ENCODE peak calls at places on chromosome 1, in ten cellular contexts. U is AG09309; J is NCI-H748 treated with DMSO at 0.1 percent for 48 hours; Z is BE2C; G is uterus; B is NCI-H524; O is foreskin fibroblast; S is GM13977; Y is activated CD4-positive, alpha-beta T cell treated with anti-CD3 and anti-CD28 coated beads, Interleukin-2, amount 50 U/mL, for 1 hour; X is lower lobe of right lung. P is an unnamed sample.

GRCh38 chr1:240720891-240721450 is 109.0 kb upstream of the GREM2 start:
- DNase-seq in Y (no peak), Z (no peak), J (no peak), U (no peak), G (no peak), B (no peak), O (peak; percentile 44), X (no peak), S (no peak), P (no peak)

GRCh38 chr1:86277909-86278308 is 118.2 kb downstream of the ODF2L start:
- DNase-seq in O (no peak), Z (no peak), X (no peak), J (no peak), U (no peak), G (no peak), S (no peak), B (no peak), Y (no peak), P (no peak)

GRCh38 chr1:81558291-81559076 is 242.2 kb upstream of the ADGRL2 start:
- DNase-seq in Y (no peak), S (no peak), B (no peak), G (no peak), X (no peak), Z (no peak), U (no peak), O (no peak), J (no peak), P (no peak)

GRCh38 chr1:110554871-110555801 is 36.2 kb upstream of the KCNA10 start:
- DNase-seq in B (peak; percentile 59), Z (peak; percentile 79), J (no peak), U (no peak), O (peak; percentile 61), Y (peak; percentile 46), S (peak; percentile 76), X (peak; percentile 65), G (no peak), P (peak; percentile 88)

GRCh38 chr1:226061793-226062557 is 541 bp upstream of the H3-3A start:
- DNase-seq in S (no peak), U (no peak), G (peak; percentile 76), B (peak; percentile 78), J (peak; percentile 23), Z (peak; percentile 89), O (peak; percentile 90), X (peak; percentile 88), Y (peak; percentile 47), P (peak; percentile 98)

GRCh38 chr1:247286134-247286670 is 30.3 kb downstream of the VN1R5 start:
- DNase-seq in U (no peak), X (no peak), S (no peak), G (no peak), J (no peak), B (no peak), Y (no peak), O (no peak), Z (no peak), P (no peak)

GRCh38 chr1:117290855-117291254 is 76.4 kb upstream of the MAN1A2 start:
- DNase-seq in X (no peak), S (no peak), Y (no peak), G (no peak), J (no peak), U (no peak), O (peak; percentile 12), Z (no peak), B (no peak), P (no peak)

GRCh38 chr1:155220566-155220965 is 12.1 kb downstream of the MTX1 start:
- DNase-seq in J (no peak), Y (no peak), G (no peak), Z (no peak), X (no peak), O (no peak), U (no peak), S (no peak), B (no peak), P (no peak)

GRCh38 chr1:171852273-171852672 is 11.0 kb downstream of the DNM3 start:
- DNase-seq in O (peak; percentile 69), Z (no peak), B (no peak), G (no peak), U (no peak), X (no peak), Y (no peak), J (no peak), S (no peak), P (no peak)

GRCh38 chr1:95041491-95042165 is 31.1 kb downstream of the ALG14 start:
- DNase-seq in G (peak; percentile 81), X (no peak), Y (no peak), B (peak; percentile 57), O (peak; percentile 90), J (peak; percentile 13), U (peak; percentile 76), Z (peak; percentile 49), S (peak; percentile 38), P (no peak)

GRCh38 chr1:202586018-202586821 is 124.0 kb downstream of the SYT2 start:
- DNase-seq in J (no peak), U (no peak), G (no peak), Y (no peak), Z (peak; percentile 80), O (peak; percentile 70), B (no peak), S (no peak), X (no peak), P (no peak)

GRCh38 chr1:33897092-33897725 is 33.3 kb downstream of the HMGB4 start:
- DNase-seq in Y (no peak), Z (no peak), B (no peak), U (no peak), X (no peak), J (no peak), G (no peak), O (no peak), S (no peak), P (no peak)

GRCh38 chr1:235295902-235296350 is 32.1 kb downstream of the ARID4B start:
- DNase-seq in B (no peak), J (no peak), O (peak; percentile 32), Z (no peak), S (no peak), G (no peak), U (no peak), X (no peak), Y (no peak), P (no peak)

GRCh38 chr1:197917813-197918646 is 858 bp downstream of the LHX9 start:
- DNase-seq in Z (peak; percentile 44), Y (no peak), G (no peak), X (peak; percentile 50), J (no peak), O (peak; percentile 44), U (no peak), S (peak; percentile 19), B (peak; percentile 50), P (peak; percentile 73)

GRCh38 chr1:33331444-33332356 is 10.8 kb upstream of the A3GALT2 start:
- DNase-seq in Z (no peak), Y (no peak), G (no peak), S (no peak), X (no peak), U (no peak), B (no peak), O (peak; percentile 65), J (no peak), P (no peak)

GRCh38 chr1:76426606-76427005 is 352.1 kb downstream of the ST6GALNAC3 start:
- DNase-seq in Z (no peak), S (no peak), J (no peak), X (no peak), B (no peak), O (peak; percentile 12), G (no peak), U (no peak), Y (no peak), P (no peak)

GRCh38 chr1:177934927-177935326 is 34.9 kb downstream of the SEC16B start:
- DNase-seq in U (no peak), Y (no peak), Z (no peak), X (no peak), B (no peak), O (no peak), G (no peak), S (no peak), J (no peak), P (no peak)

P was measured in H7.